ENCODE peak calls at places on chromosomes 5 and 9, in six cellular contexts. L, E, K, P, Y and D are unnamed samples.

GRCh38 chr9:136831002-136831719 is 11.1 kb upstream of the AJM1 start:
- DNase-seq in L (no peak), E (no peak), K (no peak), P (no peak), Y (no peak), D (no peak)

GRCh38 chr9:114376586-114376985 is 11.2 kb downstream of the AKNA start:
- DNase-seq in L (no peak), E (no peak), K (no peak), P (no peak), Y (no peak), D (no peak)

GRCh38 chr9:20662156-20662555 is 21.9 kb upstream of the FOCAD start:
- DNase-seq in L (no peak), E (no peak), K (peak), P (no peak), Y (no peak), D (no peak)

GRCh38 chr5:38104497-38105230 is 153.7 kb upstream of the EGFLAM start:
- DNase-seq in L (peak), E (no peak), K (no peak), P (no peak), Y (no peak), D (no peak)

GRCh38 chr5:158530111-158530510 is 569.6 kb downstream of the EBF1 start:
- DNase-seq in L (no peak), E (no peak), K (no peak), P (no peak), Y (no peak), D (no peak)

GRCh38 chr9:127539982-127540663 is 72.0 kb upstream of the STXBP1 start:
- DNase-seq in L (no peak), E (no peak), K (no peak), P (no peak), Y (no peak), D (no peak)

GRCh38 chr5:59275537-59276276 is 617.8 kb downstream of the PDE4D start:
- DNase-seq in L (no peak), E (no peak), K (no peak), P (no peak), Y (no peak), D (no peak)

GRCh38 chr5:38540348-38540747 is 16.1 kb downstream of the LIFR start:
- DNase-seq in L (no peak), E (no peak), K (no peak), P (no peak), Y (no peak), D (no peak)

GRCh38 chr9:462611-463010 is 247.9 kb downstream of the DOCK8 start:
- DNase-seq in L (no peak), E (no peak), K (no peak), P (no peak), Y (no peak), D (no peak)

DNA sequence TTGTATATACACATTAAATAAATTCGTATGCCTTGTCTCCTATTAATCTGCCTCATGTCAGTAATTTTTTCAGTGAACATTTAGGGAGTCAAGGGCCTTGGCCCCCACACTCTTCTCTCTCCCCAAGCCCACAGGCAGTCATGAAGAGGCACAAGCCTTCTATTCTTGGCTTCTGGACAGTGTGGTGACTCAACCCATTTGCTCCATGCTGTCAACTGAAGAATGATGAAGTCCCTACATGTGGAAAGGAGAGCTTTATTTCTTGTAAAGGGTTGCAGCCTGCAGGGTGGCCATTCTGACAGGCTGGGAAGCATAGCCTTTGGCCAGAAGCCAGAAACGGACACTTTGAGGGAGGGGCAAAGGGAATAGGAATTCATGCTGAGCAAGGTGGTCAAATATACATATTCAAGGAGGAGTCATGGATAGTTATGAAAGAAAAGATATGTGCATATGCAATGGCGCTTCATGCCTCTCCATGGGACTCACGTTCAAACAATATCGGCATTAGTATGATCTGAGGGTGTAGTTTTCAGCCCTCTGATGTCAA is 31.4 kb downstream of the ANKRA2 start:
- DNase-seq in L (no peak), E (no peak), K (no peak), P (no peak), Y (no peak), D (no peak)
- TF ChIP-seq TAF1 in L (no peak), E (no peak), K (no peak), P (no peak), Y (no peak), D (no peak)

DNA sequence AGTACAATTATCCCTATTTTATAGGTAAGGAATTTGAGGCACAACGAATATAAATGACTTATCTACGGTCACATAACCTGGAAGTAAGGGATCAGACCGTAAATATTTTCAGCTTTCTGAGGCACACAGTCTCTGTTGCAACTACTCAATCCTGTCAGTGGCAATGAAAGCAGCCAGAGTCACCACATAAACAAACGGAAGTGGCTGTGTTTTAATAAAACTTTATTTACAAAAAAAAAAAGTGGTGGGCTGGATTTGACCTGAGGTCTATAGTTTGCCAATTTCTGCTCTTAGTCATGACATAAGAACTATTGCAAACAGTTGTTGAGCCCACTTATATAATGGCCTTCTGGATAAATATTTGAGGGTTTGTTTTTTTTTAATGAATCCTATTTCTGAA is 29.6 kb downstream of the ZNF366 start:
- DNase-seq in L (no peak), E (no peak), K (no peak), P (no peak), Y (no peak), D (no peak)
- TF ChIP-seq POLR2AphosphoS5 in L (no peak), E (no peak), K (no peak), P (no peak), Y (no peak), D (no peak)

GRCh38 chr5:155274484-155274883 is 260.9 kb downstream of the KIF4B start:
- DNase-seq in L (no peak), E (no peak), K (no peak), P (no peak), Y (no peak), D (no peak)
- TF ChIP-seq TAF1 in L (no peak), E (no peak), K (no peak), P (no peak), Y (no peak), D (no peak)

GRCh38 chr5:78638423-78638822 is 10.1 kb downstream of the LHFPL2 start:
- DNase-seq in L (peak), E (no peak), K (peak), P (no peak), Y (no peak), D (no peak)
- TF ChIP-seq POLR2AphosphoS5 in L (no peak), E (no peak), K (peak), P (no peak), Y (no peak), D (no peak)

DNA sequence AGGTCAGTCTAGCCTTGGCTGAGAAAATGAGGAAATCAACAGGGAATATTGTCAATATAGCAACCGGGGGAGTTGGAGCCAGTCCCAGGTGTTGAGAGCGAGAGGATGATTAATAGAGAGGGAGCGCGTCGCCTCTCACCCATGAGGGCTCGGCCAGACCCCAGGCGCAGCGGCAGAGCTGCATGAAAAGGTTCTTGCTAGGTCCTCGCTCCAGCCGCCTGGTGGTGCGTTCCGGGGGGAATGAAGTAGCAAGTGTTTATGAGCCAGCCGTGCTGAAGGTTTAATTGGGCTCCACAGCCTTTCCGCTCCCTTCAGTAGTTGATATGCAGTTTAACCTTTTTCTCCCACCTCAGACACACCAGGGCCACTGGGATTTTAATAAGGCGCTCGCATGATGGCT is 167.3 kb upstream of the IRX1 start:
- DNase-seq in L (no peak), E (peak), K (no peak), P (no peak), Y (no peak), D (no peak)
- TF ChIP-seq TAF1 in L (no peak), E (no peak), K (no peak), P (no peak), Y (no peak), D (no peak)

DNA sequence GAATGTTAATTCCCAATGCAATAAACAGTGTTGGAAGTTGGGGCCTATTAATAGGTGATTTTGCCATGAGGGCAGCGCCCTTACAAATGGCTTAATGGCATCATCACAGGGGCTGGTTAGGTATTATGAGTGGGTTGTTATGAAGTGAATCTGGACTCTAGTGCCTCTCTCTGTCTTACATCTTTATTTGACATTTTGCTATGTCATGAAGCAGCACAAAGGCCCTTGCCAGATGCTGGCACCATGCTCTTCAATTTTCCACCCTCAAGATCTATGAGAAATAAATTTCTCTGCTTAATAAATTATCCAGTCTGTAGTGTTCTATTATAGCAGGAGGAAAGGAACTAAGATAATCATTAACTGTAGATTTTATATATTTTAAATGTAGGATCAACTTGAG is 1098.7 kb upstream of the NUDT12 start:
- DNase-seq in L (no peak), E (no peak), K (no peak), P (no peak), Y (no peak), D (no peak)
- TF ChIP-seq POLR2AphosphoS5 in L (no peak), E (no peak), K (no peak), P (no peak), Y (no peak), D (no peak)

DNA sequence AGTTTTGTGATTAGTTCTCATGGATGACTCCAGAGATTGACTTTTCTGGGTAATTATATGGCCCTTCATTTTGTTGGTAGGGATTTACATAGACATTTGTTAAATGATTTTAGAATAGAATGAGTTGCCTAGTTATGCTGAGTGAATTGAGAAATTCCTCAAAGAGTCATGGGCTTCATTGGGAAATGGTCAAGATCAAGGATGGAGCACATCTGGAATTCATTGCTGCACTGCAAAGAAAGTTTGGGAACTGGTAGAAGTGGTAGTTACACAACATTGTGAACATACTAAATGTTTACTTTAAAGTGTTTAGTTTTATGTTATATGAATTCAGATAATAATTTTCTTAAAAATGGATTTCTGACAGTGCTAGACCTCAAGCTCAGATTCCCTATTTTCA is 46.5 kb downstream of the PIP5K1B start:
- DNase-seq in L (no peak), E (no peak), K (no peak), P (no peak), Y (no peak), D (no peak)
- TF ChIP-seq TAF1 in L (no peak), E (no peak), K (no peak), P (no peak), Y (no peak), D (no peak)

GRCh38 chr5:136193396-136193935 is 504 bp upstream of the SMIM32 start:
- DNase-seq in L (no peak), E (no peak), K (peak), P (no peak), Y (no peak), D (no peak)

GRCh38 chr5:136191304-136192014 is 1.5 kb downstream of the SMIM32 start:
- DNase-seq in L (no peak), E (no peak), K (peak), P (no peak), Y (no peak), D (no peak)

GRCh38 chr5:136190904-136191303 is 2.1 kb downstream of the SMIM32 start:
- DNase-seq in L (no peak), E (no peak), K (peak), P (no peak), Y (no peak), D (no peak)

GRCh38 chr5:136192526-136193395 is at the start of gene SMIM32:
- DNase-seq in L (peak), E (peak), K (peak), P (peak), Y (no peak), D (no peak)

DNA sequence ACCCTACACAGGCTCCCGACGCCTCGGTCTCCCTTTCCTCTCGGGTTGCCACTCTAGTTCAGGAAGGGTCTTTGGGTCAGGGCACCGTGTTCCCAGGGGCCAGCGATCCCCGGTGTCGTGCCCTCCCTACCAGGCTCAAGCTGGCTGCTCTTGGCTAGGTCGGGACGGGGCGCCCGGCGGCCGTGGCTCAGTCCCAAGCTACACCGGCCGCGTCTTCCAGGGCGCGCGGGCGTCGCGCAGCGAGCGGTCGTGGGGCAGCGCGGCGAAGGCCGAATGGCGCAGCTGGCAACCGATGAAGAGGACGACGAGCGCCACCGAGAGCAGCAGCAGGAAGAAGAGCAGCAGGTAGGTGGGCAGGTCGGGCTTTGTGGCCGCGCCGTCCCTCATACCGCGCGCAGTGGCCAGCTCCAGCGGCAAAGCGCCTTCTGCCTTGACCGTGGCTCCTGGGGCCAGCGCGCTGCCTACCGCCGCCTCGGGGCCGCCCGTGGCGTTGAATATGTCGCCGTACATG is 892 bp downstream of the SMIM32 start:
- DNase-seq in L (no peak), E (peak), K (peak), P (no peak), Y (no peak), D (no peak)
- TF ChIP-seq POLR2AphosphoS5 in L (no peak), E (peak), K (no peak), P (no peak), Y (no peak), D (no peak)

GRCh38 chr5:67578011-67578410 is 381.4 kb upstream of the CD180 start:
- DNase-seq in L (no peak), E (no peak), K (no peak), P (no peak), Y (no peak), D (no peak)

GRCh38 chr5:67576112-67576511 is 379.5 kb upstream of the CD180 start:
- DNase-seq in L (no peak), E (no peak), K (no peak), P (no peak), Y (no peak), D (no peak)

GRCh38 chr5:67577424-67577823 is 380.8 kb upstream of the CD180 start:
- DNase-seq in L (no peak), E (no peak), K (no peak), P (no peak), Y (no peak), D (no peak)

DNA sequence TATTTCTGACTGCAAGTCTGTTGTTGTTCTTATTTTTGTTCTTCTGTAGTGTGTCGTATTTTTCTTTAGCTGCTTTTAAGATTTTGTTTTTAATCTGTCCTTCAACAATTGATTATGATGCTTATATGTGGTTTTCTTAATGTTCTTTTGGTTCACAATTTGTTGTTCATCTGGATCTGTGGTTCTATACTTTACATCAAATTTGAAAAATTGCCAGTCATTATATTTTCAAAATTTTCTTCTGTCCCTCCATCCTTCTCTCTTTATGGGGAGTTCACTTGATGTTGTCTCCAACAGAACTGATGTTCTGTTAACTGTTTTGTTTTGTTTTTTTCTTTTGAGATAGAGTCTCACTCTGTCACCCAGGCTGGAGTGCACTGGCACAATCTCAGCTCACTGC is 378.5 kb upstream of the CD180 start:
- DNase-seq in L (no peak), E (no peak), K (no peak), P (no peak), Y (no peak), D (no peak)
- TF ChIP-seq TAF1 in L (no peak), E (no peak), K (no peak), P (no peak), Y (no peak), D (no peak)